ENCODE peak calls at places on chromosomes 11 and 22, in nine cellular contexts. One of them, this sample, is unnamed.

GRCh38 chr11:132960273-132960672 is 572.0 kb downstream of the OPCML start:
- DNase-seq in heart left ventricle: no peak
- DNase-seq in adrenal gland: no peak
- DNase-seq in sigmoid colon: no peak
- DNase-seq in prostate gland: no peak
- DNase-seq in A549: no peak
- DNase-seq in HCT116: no peak
- DNase-seq in uterus: no peak
- DNase-seq in stomach: no peak
- DNase-seq in this sample: no peak

GRCh38 chr11:96036863-96037262 is 113.0 kb upstream of the MTMR2 start:
- DNase-seq in heart left ventricle: no peak
- DNase-seq in adrenal gland: no peak
- DNase-seq in sigmoid colon: no peak
- DNase-seq in prostate gland: no peak
- DNase-seq in A549: no peak
- DNase-seq in HCT116: no peak
- DNase-seq in uterus: no peak
- DNase-seq in stomach: no peak
- DNase-seq in this sample: no peak

GRCh38 chr11:69307421-69307820 is 13.5 kb downstream of the MYEOV start:
- DNase-seq in heart left ventricle: no peak
- DNase-seq in adrenal gland: no peak
- DNase-seq in sigmoid colon: peak
- DNase-seq in prostate gland: no peak
- DNase-seq in A549: no peak
- DNase-seq in HCT116: no peak
- DNase-seq in uterus: no peak
- DNase-seq in stomach: no peak
- DNase-seq in this sample: no peak

GRCh38 chr22:18044548-18045271 is 20.3 kb upstream of the MICAL3 start:
- DNase-seq in heart left ventricle: peak
- DNase-seq in adrenal gland: peak
- DNase-seq in sigmoid colon: no peak
- DNase-seq in prostate gland: no peak
- DNase-seq in A549: no peak
- DNase-seq in HCT116: no peak
- DNase-seq in uterus: peak
- DNase-seq in stomach: peak
- DNase-seq in this sample: no peak

GRCh38 chr11:94771390-94771789 is 3.2 kb downstream of the AMOTL1 start:
- DNase-seq in heart left ventricle: no peak
- DNase-seq in adrenal gland: no peak
- DNase-seq in sigmoid colon: peak
- DNase-seq in prostate gland: no peak
- DNase-seq in A549: no peak
- DNase-seq in HCT116: no peak
- DNase-seq in uterus: no peak
- DNase-seq in stomach: no peak
- DNase-seq in this sample: no peak

GRCh38 chr11:80417681-80418080 is 976.9 kb upstream of the TENM4 start:
- DNase-seq in heart left ventricle: no peak
- DNase-seq in adrenal gland: no peak
- DNase-seq in sigmoid colon: no peak
- DNase-seq in prostate gland: no peak
- DNase-seq in A549: no peak
- DNase-seq in HCT116: no peak
- DNase-seq in uterus: no peak
- DNase-seq in stomach: no peak
- DNase-seq in this sample: no peak

GRCh38 chr11:125621995-125622394 is 3.0 kb upstream of the CHEK1 start:
- DNase-seq in heart left ventricle: no peak
- DNase-seq in adrenal gland: no peak
- DNase-seq in sigmoid colon: no peak
- DNase-seq in prostate gland: no peak
- DNase-seq in A549: no peak
- DNase-seq in HCT116: no peak
- DNase-seq in uterus: no peak
- DNase-seq in stomach: no peak
- DNase-seq in this sample: no peak

GRCh38 chr11:88779551-88779950 is 286.2 kb downstream of the GRM5 start:
- DNase-seq in heart left ventricle: no peak
- DNase-seq in adrenal gland: no peak
- DNase-seq in sigmoid colon: no peak
- DNase-seq in prostate gland: no peak
- DNase-seq in A549: no peak
- DNase-seq in HCT116: no peak
- DNase-seq in uterus: no peak
- DNase-seq in stomach: no peak
- DNase-seq in this sample: no peak

GRCh38 chr11:31926816-31927528 is 115.8 kb upstream of the PAX6 start:
- DNase-seq in heart left ventricle: no peak
- DNase-seq in adrenal gland: no peak
- DNase-seq in sigmoid colon: no peak
- DNase-seq in prostate gland: no peak
- DNase-seq in A549: no peak
- DNase-seq in HCT116: no peak
- DNase-seq in uterus: no peak
- DNase-seq in stomach: no peak
- DNase-seq in this sample: no peak

GRCh38 chr11:109037856-109038780 is 373.2 kb downstream of the DDX10 start:
- DNase-seq in heart left ventricle: no peak
- DNase-seq in adrenal gland: no peak
- DNase-seq in sigmoid colon: no peak
- DNase-seq in prostate gland: no peak
- DNase-seq in A549: no peak
- DNase-seq in HCT116: no peak
- DNase-seq in uterus: peak
- DNase-seq in stomach: no peak
- DNase-seq in this sample: no peak

GRCh38 chr22:19897726-19898515 is 43.2 kb upstream of the GNB1L start:
- DNase-seq in heart left ventricle: no peak
- DNase-seq in adrenal gland: no peak
- DNase-seq in sigmoid colon: no peak
- DNase-seq in prostate gland: no peak
- DNase-seq in A549: no peak
- DNase-seq in HCT116: no peak
- DNase-seq in uterus: no peak
- DNase-seq in stomach: no peak
- DNase-seq in this sample: no peak

GRCh38 chr11:131301306-131301705 is 69.1 kb upstream of the NTM start:
- DNase-seq in heart left ventricle: no peak
- DNase-seq in adrenal gland: no peak
- DNase-seq in sigmoid colon: no peak
- DNase-seq in prostate gland: no peak
- DNase-seq in A549: no peak
- DNase-seq in HCT116: no peak
- DNase-seq in uterus: no peak
- DNase-seq in stomach: no peak
- DNase-seq in this sample: no peak

GRCh38 chr11:35617687-35618496 is at the start of gene FJX1:
- DNase-seq in heart left ventricle: peak
- DNase-seq in adrenal gland: peak
- DNase-seq in sigmoid colon: peak
- DNase-seq in prostate gland: peak
- DNase-seq in A549: peak
- DNase-seq in HCT116: no peak
- DNase-seq in uterus: peak
- DNase-seq in stomach: no peak
- DNase-seq in this sample: peak

DNA sequence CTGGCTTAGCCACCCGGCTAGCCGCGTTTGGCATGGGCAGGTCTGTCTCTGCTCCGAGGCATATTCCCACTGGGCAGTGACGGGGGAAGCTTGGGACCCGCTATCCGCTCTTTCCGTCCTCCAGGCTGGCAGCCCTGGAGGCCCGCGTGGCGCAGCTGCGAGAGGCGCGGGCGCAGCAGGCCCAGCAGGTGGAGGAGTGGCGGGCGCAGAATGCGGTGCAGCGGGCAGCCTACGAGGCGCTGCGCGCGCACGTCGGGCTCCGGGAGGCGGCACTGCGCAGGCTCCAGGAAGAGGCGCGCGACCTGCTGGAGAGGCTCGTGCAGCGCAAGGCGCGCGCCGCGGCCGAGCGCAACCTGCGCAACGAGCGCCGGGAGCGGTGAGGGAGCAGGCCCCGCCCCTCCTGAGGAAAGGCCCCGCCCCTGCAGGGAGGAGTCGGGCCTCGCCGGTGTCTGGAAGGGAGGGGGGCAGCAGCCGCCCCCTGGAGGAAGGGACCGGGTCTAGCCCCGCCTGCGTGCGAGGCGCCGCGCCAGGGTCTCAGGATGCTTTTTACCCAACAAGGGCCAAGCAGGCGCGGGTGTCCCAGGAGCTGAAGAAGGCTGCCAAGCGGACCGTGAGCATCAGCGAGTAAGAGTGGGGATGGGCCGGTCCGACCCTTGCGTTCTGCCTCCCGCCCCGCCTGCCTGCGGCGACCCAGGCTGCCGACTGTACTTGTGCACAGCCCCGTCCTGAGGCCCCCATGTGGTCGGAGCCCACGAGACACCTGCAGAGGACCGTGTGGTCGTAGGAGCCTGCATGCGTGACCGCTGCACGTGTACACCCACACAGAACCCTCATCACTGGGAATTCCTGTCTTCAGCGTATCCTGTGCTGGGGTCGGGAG is 7.9 kb downstream of the ATG16L2 start:
- DNase-seq in heart left ventricle: peak
- DNase-seq in adrenal gland: peak
- DNase-seq in sigmoid colon: peak
- DNase-seq in prostate gland: peak
- DNase-seq in A549: peak
- DNase-seq in HCT116: peak
- DNase-seq in uterus: peak
- DNase-seq in stomach: peak
- DNase-seq in this sample: peak
- TF ChIP-seq POLR2A in heart left ventricle: peak
- TF ChIP-seq POLR2A in adrenal gland: peak
- TF ChIP-seq POLR2A in sigmoid colon: peak
- TF ChIP-seq POLR2A in prostate gland: peak
- TF ChIP-seq POLR2A in A549: peak
- TF ChIP-seq POLR2A in HCT116: peak
- TF ChIP-seq POLR2A in uterus: peak
- TF ChIP-seq POLR2A in stomach: no peak
- TF ChIP-seq POLR2A in this sample: peak

GRCh38 chr22:35352214-35353111 is 28.4 kb upstream of the HMOX1 start:
- DNase-seq in heart left ventricle: peak
- DNase-seq in adrenal gland: peak
- DNase-seq in sigmoid colon: peak
- DNase-seq in prostate gland: no peak
- DNase-seq in A549: peak
- DNase-seq in HCT116: no peak
- DNase-seq in uterus: peak
- DNase-seq in stomach: peak
- DNase-seq in this sample: peak
- TF ChIP-seq POLR2A in heart left ventricle: no peak
- TF ChIP-seq POLR2A in adrenal gland: peak
- TF ChIP-seq POLR2A in sigmoid colon: no peak
- TF ChIP-seq POLR2A in prostate gland: peak
- TF ChIP-seq POLR2A in A549: no peak
- TF ChIP-seq POLR2A in HCT116: no peak
- TF ChIP-seq POLR2A in uterus: no peak
- TF ChIP-seq POLR2A in stomach: no peak
- TF ChIP-seq POLR2A in this sample: peak

GRCh38 chr11:614091-614582 is 1.6 kb downstream of the IRF7 start:
- DNase-seq in heart left ventricle: no peak
- DNase-seq in adrenal gland: peak
- DNase-seq in sigmoid colon: no peak
- DNase-seq in prostate gland: no peak
- DNase-seq in A549: no peak
- DNase-seq in HCT116: no peak
- DNase-seq in uterus: peak
- DNase-seq in stomach: no peak
- DNase-seq in this sample: no peak

GRCh38 chr11:612201-612960 is 3.4 kb downstream of the IRF7 start:
- DNase-seq in heart left ventricle: no peak
- DNase-seq in adrenal gland: no peak
- DNase-seq in sigmoid colon: no peak
- DNase-seq in prostate gland: no peak
- DNase-seq in A549: peak
- DNase-seq in HCT116: peak
- DNase-seq in uterus: peak
- DNase-seq in stomach: peak
- DNase-seq in this sample: peak

GRCh38 chr11:612961-613300 is 2.8 kb downstream of the IRF7 start:
- DNase-seq in heart left ventricle: no peak
- DNase-seq in adrenal gland: no peak
- DNase-seq in sigmoid colon: no peak
- DNase-seq in prostate gland: no peak
- DNase-seq in A549: no peak
- DNase-seq in HCT116: no peak
- DNase-seq in uterus: peak
- DNase-seq in stomach: no peak
- DNase-seq in this sample: no peak

GRCh38 chr11:614583-615452 is 932 bp downstream of the IRF7 start:
- DNase-seq in heart left ventricle: no peak
- DNase-seq in adrenal gland: peak
- DNase-seq in sigmoid colon: peak
- DNase-seq in prostate gland: peak
- DNase-seq in A549: no peak
- DNase-seq in HCT116: no peak
- DNase-seq in uterus: peak
- DNase-seq in stomach: peak
- DNase-seq in this sample: no peak

DNA sequence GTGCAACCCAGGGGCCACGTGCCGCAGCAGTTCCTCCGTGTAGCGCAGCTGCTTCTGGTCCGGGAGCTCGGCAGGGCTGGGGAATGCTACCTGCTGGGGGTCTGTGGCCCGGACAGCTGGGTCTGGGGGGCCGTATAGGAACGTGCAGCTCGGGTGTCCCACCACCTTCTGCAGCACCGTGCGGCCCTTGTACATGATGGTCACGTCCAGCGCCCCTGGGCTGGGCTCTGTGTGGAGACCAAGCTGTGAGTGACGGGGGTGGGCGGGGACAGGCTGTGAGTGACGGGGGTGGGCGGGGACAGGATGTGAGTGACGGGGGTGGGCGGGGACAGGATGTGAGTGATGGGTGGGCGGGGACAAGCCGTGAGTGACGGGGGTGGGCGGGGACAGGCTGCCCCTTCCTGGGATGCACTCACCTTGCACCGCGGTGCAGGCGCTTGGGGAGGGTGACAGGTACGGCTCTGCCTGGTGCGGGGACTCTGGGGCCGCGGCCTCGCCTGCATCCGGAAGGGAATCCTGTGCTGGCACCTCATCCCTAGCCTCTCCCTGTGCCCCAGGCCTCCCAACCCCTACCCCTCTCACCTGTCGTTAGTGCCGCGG is 2.3 kb downstream of the IRF7 start:
- DNase-seq in heart left ventricle: peak
- DNase-seq in adrenal gland: peak
- DNase-seq in sigmoid colon: no peak
- DNase-seq in prostate gland: peak
- DNase-seq in A549: peak
- DNase-seq in HCT116: peak
- DNase-seq in uterus: peak
- DNase-seq in stomach: peak
- DNase-seq in this sample: peak
- TF ChIP-seq POLR2A in heart left ventricle: no peak
- TF ChIP-seq POLR2A in adrenal gland: no peak
- TF ChIP-seq POLR2A in sigmoid colon: no peak
- TF ChIP-seq POLR2A in prostate gland: no peak
- TF ChIP-seq POLR2A in A549: no peak
- TF ChIP-seq POLR2A in HCT116: no peak
- TF ChIP-seq POLR2A in uterus: no peak
- TF ChIP-seq POLR2A in stomach: no peak
- TF ChIP-seq POLR2A in this sample: no peak

GRCh38 chr22:33299245-33299956 is 241.2 kb upstream of the SYN3 start:
- DNase-seq in heart left ventricle: no peak
- DNase-seq in adrenal gland: no peak
- DNase-seq in sigmoid colon: no peak
- DNase-seq in prostate gland: no peak
- DNase-seq in A549: no peak
- DNase-seq in HCT116: no peak
- DNase-seq in uterus: no peak
- DNase-seq in stomach: no peak
- DNase-seq in this sample: no peak
- TF ChIP-seq POLR2A in heart left ventricle: no peak
- TF ChIP-seq POLR2A in adrenal gland: no peak
- TF ChIP-seq POLR2A in sigmoid colon: no peak
- TF ChIP-seq POLR2A in prostate gland: no peak
- TF ChIP-seq POLR2A in A549: no peak
- TF ChIP-seq POLR2A in HCT116: no peak
- TF ChIP-seq POLR2A in uterus: no peak
- TF ChIP-seq POLR2A in stomach: no peak
- TF ChIP-seq POLR2A in this sample: no peak